ENCODE peak calls at places on chromosomes 2 and 18, in five cellular contexts. U, I, Q, V and X are unnamed samples.

GRCh38 chr2:240060977-240061591 is 7.8 kb upstream of the OR6B3 start:
- DNase-seq in U (no peak), I (peak), Q (no peak), V (peak), X (peak)

GRCh38 chr2:126858436-126858835 is 40.3 kb upstream of the TEX51 start:
- DNase-seq in U (no peak), I (no peak), Q (no peak), V (no peak), X (no peak)

GRCh38 chr18:66511810-66512209 is 92.1 kb downstream of the CDH19 start:
- DNase-seq in U (no peak), I (no peak), Q (no peak), V (no peak), X (no peak)

GRCh38 chr2:181239400-181239799 is 217.8 kb upstream of the ITGA4 start:
- DNase-seq in U (no peak), I (no peak), Q (no peak), V (no peak), X (no peak)

GRCh38 chr2:37443082-37443481 is 98.7 kb downstream of the QPCT start:
- DNase-seq in U (no peak), I (no peak), Q (no peak), V (no peak), X (no peak)

GRCh38 chr2:240357641-240358012 is 77.8 kb upstream of the GPC1 start:
- DNase-seq in U (no peak), I (no peak), Q (no peak), V (no peak), X (no peak)

GRCh38 chr2:202178342-202178958 is 59.9 kb downstream of the SUMO1 start:
- DNase-seq in U (no peak), I (peak), Q (peak), V (peak), X (peak)

GRCh38 chr2:197997083-197997541 is 192.7 kb downstream of the PLCL1 start:
- DNase-seq in U (no peak), I (no peak), Q (no peak), V (no peak), X (no peak)

GRCh38 chr18:711693-712400 is 583 bp downstream of the ENOSF1 start:
- DNase-seq in U (peak), I (peak), Q (peak), V (peak), X (peak)

GRCh38 chr2:58739033-58739432 is 497.9 kb upstream of the FANCL start:
- DNase-seq in U (no peak), I (no peak), Q (no peak), V (no peak), X (no peak)

GRCh38 chr2:178999476-178999875 is 50.5 kb downstream of the CCDC141 start:
- DNase-seq in U (no peak), I (no peak), Q (no peak), V (no peak), X (no peak)

GRCh38 chr2:109499549-109499948 is 114.2 kb downstream of the SEPTIN10 start:
- DNase-seq in U (no peak), I (no peak), Q (no peak), V (no peak), X (no peak)

GRCh38 chr2:231646471-231646870 is 53.8 kb downstream of the TEX44 start:
- DNase-seq in U (no peak), I (no peak), Q (no peak), V (no peak), X (no peak)

GRCh38 chr2:23404426-23404825 is 19.4 kb downstream of the KLHL29 start:
- DNase-seq in U (no peak), I (peak), Q (no peak), V (no peak), X (peak)

GRCh38 chr18:49525981-49526380 is 35.9 kb upstream of the LIPG start:
- DNase-seq in U (no peak), I (no peak), Q (no peak), V (no peak), X (no peak)

GRCh38 chr2:219251656-219252055 is 1.4 kb upstream of the TUBA4B start:
- DNase-seq in U (no peak), I (no peak), Q (no peak), V (no peak), X (no peak)

GRCh38 chr2:27765621-27766286 is 5.8 kb upstream of the MRPL33 start:
- DNase-seq in U (peak), I (no peak), Q (peak), V (peak), X (peak)

GRCh38 chr2:235287369-235287722 is 206.5 kb upstream of the AGAP1 start:
- DNase-seq in U (no peak), I (no peak), Q (no peak), V (no peak), X (no peak)

GRCh38 chr2:205758498-205758897 is 76.2 kb downstream of the NRP2 start:
- DNase-seq in U (no peak), I (no peak), Q (no peak), V (no peak), X (no peak)

GRCh38 chr2:127181851-127182250 is 38.2 kb downstream of the CYP27C1 start:
- DNase-seq in U (peak), I (no peak), Q (no peak), V (no peak), X (no peak)

GRCh38 chr2:134379293-134379692 is 125.4 kb downstream of the MGAT5 start:
- DNase-seq in U (no peak), I (no peak), Q (no peak), V (no peak), X (no peak)

GRCh38 chr2:106195456-106195855 is 1.4 kb upstream of the UXS1 start:
- DNase-seq in U (no peak), I (no peak), Q (no peak), V (no peak), X (no peak)

GRCh38 chr2:70659551-70659950 is 105.9 kb upstream of the TGFA start:
- DNase-seq in U (no peak), I (no peak), Q (no peak), V (no peak), X (no peak)

GRCh38 chr2:63796796-63797195 is 44.9 kb upstream of the UGP2 start:
- DNase-seq in U (no peak), I (no peak), Q (no peak), V (no peak), X (no peak)
- TF ChIP-seq CTCF in U (no peak), I (no peak), Q (no peak), V (no peak), X (no peak)

DNA sequence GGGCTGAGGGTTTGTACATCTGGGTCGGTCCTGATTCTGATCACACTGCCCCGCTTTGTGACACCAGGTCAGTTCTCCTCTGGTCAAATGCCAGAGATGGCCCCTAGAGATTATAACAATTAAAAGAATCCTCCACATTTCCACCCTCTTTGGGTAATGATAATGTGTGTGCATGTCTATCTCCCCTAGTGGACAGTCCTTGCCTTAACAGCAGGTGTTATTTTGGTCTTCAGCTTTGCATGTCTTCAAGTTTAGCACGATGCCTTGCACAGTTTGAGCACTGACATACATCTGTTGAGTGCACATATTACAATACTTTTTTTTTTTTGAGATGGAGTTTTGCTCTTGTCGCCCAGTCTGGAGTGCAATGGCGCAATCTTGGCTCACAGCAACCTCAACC is 25.7 kb upstream of the COX7A2L start:
- DNase-seq in U (no peak), I (peak), Q (no peak), V (no peak), X (peak)
- TF ChIP-seq CTCF in U (no peak), I (peak), Q (no peak), V (no peak), X (peak)

GRCh38 chr2:100228967-100229366 is 86.6 kb upstream of the AFF3 start:
- DNase-seq in U (no peak), I (no peak), Q (no peak), V (no peak), X (no peak)
- TF ChIP-seq CTCF in U (no peak), I (no peak), Q (no peak), V (no peak), X (no peak)

GRCh38 chr2:45441571-45441970 is 169.5 kb downstream of the SRBD1 start:
- DNase-seq in U (no peak), I (no peak), Q (no peak), V (no peak), X (no peak)

GRCh38 chr2:45443012-45443411 is 168.1 kb downstream of the SRBD1 start:
- DNase-seq in U (no peak), I (no peak), Q (no peak), V (no peak), X (no peak)

GRCh38 chr2:45438872-45439665 is 172.0 kb downstream of the SRBD1 start:
- DNase-seq in U (no peak), I (no peak), Q (no peak), V (no peak), X (no peak)

GRCh38 chr2:45442026-45442425 is 169.0 kb downstream of the SRBD1 start:
- DNase-seq in U (no peak), I (no peak), Q (no peak), V (no peak), X (no peak)

DNA sequence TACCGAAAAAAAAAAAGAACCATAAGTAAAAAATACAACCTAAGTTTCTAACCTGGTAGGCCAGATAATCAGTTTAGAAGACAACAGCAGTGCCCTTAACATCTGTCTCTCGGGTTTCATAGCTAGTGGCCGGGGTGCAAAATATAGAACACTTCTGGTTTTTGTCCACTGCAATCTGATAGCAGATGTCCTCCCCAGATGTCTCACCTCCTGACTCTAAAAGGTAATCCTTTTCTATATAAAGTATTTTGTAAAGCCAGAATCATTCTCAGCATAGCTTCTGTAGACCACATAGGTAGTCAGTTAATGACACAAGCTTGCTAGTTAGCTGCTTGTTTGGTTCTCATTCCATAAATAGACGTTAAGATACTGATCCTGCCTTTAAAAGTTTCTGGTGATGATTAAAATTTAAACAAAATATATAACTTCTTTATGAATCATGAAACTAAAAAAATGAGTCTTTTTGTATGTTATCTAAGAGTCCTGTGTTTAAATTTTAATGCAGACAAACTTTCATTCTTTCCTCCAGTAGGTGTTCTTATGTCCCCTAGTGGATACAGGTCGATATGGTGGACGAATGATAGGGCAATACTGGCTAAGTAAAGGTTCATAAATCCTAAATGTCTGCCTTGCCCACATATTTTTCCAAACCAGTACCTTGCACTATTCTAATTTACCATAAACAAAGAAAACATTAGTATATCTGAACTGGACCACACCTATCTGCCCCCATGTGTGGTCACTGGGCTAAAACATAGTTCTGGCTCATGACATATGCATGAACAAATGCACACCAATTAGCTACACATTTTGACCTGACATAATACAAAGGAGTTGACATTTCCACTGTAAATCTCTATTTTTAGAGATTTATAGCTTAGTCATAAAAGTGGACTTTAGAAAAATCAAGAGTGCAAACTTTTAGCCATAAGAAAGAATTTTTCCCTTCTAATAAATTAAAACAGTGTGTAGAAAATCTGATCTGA is 171.0 kb downstream of the SRBD1 start:
- DNase-seq in U (no peak), I (no peak), Q (no peak), V (no peak), X (peak)
- TF ChIP-seq CTCF in U (no peak), I (peak), Q (no peak), V (no peak), X (peak)

GRCh38 chr2:7375901-7376300 is 458.7 kb downstream of the RNF144A start:
- DNase-seq in U (no peak), I (no peak), Q (no peak), V (no peak), X (no peak)

GRCh38 chr2:7384773-7385349 is 467.6 kb downstream of the RNF144A start:
- DNase-seq in U (no peak), I (no peak), Q (no peak), V (no peak), X (no peak)

GRCh38 chr2:7377861-7378569 is 460.8 kb downstream of the RNF144A start:
- DNase-seq in U (no peak), I (peak), Q (no peak), V (no peak), X (no peak)

GRCh38 chr2:7378642-7379041 is 461.4 kb downstream of the RNF144A start:
- DNase-seq in U (no peak), I (no peak), Q (no peak), V (no peak), X (no peak)

GRCh38 chr2:7379799-7380198 is 462.6 kb downstream of the RNF144A start:
- DNase-seq in U (no peak), I (no peak), Q (no peak), V (no peak), X (no peak)
- TF ChIP-seq CTCF in U (no peak), I (no peak), Q (no peak), V (no peak), X (no peak)

DNA sequence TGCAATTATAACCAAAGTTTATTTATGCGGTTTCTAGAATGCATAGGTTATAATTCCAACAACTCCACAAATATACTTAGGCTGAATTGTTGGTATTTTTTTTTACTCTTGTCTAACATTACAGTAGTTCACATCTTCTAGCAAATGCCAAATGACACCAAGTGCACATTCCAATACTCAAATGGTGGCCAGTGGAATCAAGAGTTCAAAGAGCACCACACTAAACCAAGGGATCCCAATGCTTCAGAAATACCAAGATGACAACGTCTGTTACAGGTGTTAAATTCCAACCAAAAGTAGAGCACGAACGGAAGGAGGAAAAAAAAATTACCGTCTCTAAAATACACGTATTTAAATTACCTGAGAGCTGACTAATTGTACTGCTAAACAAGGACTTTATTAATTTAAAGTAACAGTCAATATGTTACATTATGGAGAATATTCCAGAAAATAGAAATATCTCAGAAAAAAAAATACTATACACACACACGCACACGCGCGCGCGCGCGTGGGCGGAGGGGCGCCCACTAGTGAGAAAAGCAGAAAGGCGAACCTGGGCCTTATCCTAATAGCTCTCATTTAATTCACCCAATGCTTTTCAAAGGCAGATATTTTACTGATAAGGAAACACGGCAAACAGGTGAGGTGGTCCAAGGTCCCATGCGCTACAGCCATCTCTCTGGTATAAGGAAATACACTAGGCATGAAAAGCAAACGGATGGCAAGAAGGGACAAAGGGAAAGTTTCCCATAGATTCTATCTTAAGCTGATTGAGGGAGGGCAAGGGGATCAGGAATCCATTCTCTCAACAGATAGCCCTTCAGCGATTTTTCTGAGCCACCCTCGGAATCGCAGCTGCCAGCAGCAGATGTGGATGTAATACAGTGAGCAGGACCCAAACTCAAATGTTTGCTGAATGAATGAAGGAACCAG is 136.5 kb downstream of the TMEM247 start:
- DNase-seq in U (no peak), I (peak), Q (no peak), V (peak), X (peak)
- TF ChIP-seq CTCF in U (peak), I (peak), Q (no peak), V (no peak), X (peak)

DNA sequence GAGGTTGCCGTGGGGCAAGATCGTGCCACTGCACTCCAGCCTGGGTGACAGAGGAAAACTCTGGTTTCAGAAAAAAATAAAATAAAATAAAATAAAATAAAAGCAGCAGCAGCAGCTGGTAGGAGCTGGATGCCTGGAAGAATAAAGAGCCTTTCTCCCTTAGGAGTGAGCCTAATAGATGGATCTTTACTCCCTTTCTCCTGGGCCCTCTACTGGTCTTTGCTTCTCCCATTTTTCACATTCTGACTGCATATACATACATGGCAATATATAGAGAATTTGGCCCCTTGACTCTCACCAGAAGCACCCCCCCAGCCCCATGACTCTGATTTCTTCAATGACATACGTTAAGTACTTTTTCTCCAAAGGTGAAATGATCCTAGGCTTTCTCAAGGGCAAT is 9.8 kb upstream of the MALT1 start:
- DNase-seq in U (no peak), I (no peak), Q (no peak), V (no peak), X (no peak)
- TF ChIP-seq CTCF in U (no peak), I (peak), Q (no peak), V (no peak), X (no peak)

DNA sequence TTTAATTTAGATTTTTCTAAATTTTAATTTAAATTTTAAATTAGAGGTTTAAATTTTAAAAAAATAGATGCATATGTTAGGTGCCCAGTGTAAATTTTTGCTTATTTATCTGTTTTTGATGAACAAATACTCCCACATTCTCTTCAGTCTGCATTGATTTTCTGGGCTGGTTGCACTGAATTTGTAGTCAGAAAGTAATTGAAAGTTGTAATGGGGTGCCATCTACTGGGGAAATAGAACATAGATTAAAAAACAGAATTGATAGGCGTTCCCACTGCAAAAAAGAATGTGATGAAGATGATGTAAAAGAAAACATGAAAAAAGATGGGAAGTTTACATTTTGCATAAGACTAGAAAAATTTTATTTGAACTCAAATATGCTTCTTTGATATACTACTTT is 51.7 kb upstream of the CCDC85A start:
- DNase-seq in U (no peak), I (peak), Q (no peak), V (no peak), X (peak)
- TF ChIP-seq CTCF in U (peak), I (peak), Q (peak), V (no peak), X (peak)

DNA sequence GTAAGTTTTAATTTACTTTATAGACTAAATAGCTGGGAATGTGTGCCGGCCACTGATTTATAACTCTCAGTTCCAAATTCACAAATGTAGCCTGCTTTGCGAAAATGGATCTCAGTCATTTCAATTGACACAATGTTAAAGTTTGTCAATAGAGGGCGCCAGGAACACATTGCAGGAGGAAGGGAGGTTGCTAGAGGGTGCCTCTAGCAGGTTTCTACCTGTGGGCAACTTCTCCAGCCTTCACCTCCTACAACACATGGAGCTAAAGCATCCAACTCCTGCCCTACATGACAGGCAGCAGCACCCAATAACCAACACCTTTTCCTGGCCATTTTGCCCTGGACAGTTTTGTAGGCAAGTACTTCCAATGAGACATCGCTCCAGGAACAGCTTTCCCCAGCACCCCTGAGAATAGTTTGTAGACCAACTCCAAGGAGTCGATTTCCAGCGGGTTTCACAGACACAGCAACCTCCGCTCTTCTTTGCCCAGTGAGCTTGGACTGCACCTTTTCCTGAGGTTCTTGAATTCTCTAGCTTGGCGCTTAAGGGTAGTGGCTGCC is 784.8 kb upstream of the CDH2 start:
- DNase-seq in U (no peak), I (peak), Q (no peak), V (no peak), X (no peak)
- TF ChIP-seq CTCF in U (peak), I (peak), Q (peak), V (no peak), X (peak)